ENCODE peak calls at places on chromosomes 7 and 10, in eight cellular contexts. One of them, this sample, is unnamed.

GRCh38 chr10:56178210-56178609 is 182.8 kb downstream of the ZWINT start:
- DNase-seq in prostate gland: no peak
- DNase-seq in naive thymus-derived CD4-positive, alpha-beta T cell: no peak
- DNase-seq in coronary artery: no peak
- DNase-seq in A549: no peak
- DNase-seq in mesendoderm: peak
- DNase-seq in upper lobe of right lung: no peak
- DNase-seq in tibial artery: no peak
- DNase-seq in this sample: no peak

GRCh38 chr7:82441916-82442478 is 1.6 kb downstream of the CACNA2D1 start:
- DNase-seq in upper lobe of right lung: no peak
- DNase-seq in tibial artery: no peak
- DNase-seq in A549: peak
- DNase-seq in prostate gland: no peak
- DNase-seq in mesendoderm: peak
- DNase-seq in naive thymus-derived CD4-positive, alpha-beta T cell: no peak
- DNase-seq in coronary artery: no peak
- DNase-seq in this sample: no peak

GRCh38 chr10:84256510-84257342 is 11.9 kb downstream of the RGR start:
- DNase-seq in mesendoderm: peak
- DNase-seq in upper lobe of right lung: peak
- DNase-seq in tibial artery: no peak
- DNase-seq in A549: peak
- DNase-seq in coronary artery: no peak
- DNase-seq in prostate gland: no peak
- DNase-seq in naive thymus-derived CD4-positive, alpha-beta T cell: peak
- DNase-seq in this sample: no peak

GRCh38 chr7:40306025-40306424 is 171.2 kb downstream of the SUGCT start:
- DNase-seq in tibial artery: no peak
- DNase-seq in A549: no peak
- DNase-seq in prostate gland: no peak
- DNase-seq in mesendoderm: no peak
- DNase-seq in naive thymus-derived CD4-positive, alpha-beta T cell: no peak
- DNase-seq in coronary artery: no peak
- DNase-seq in upper lobe of right lung: no peak
- DNase-seq in this sample: no peak

GRCh38 chr10:88810196-88810961 is 7.8 kb downstream of the LIPM start:
- DNase-seq in prostate gland: peak
- DNase-seq in naive thymus-derived CD4-positive, alpha-beta T cell: peak
- DNase-seq in coronary artery: no peak
- DNase-seq in tibial artery: no peak
- DNase-seq in upper lobe of right lung: no peak
- DNase-seq in A549: peak
- DNase-seq in mesendoderm: peak
- DNase-seq in this sample: no peak

GRCh38 chr7:134444198-134444960 is 14.5 kb downstream of the AKR1B1 start:
- DNase-seq in upper lobe of right lung: no peak
- DNase-seq in coronary artery: no peak
- DNase-seq in prostate gland: peak
- DNase-seq in naive thymus-derived CD4-positive, alpha-beta T cell: no peak
- DNase-seq in tibial artery: no peak
- DNase-seq in mesendoderm: no peak
- DNase-seq in A549: no peak
- DNase-seq in this sample: no peak

GRCh38 chr10:6401562-6402348 is 178.3 kb downstream of the PRKCQ start:
- DNase-seq in mesendoderm: peak
- DNase-seq in tibial artery: peak
- DNase-seq in prostate gland: peak
- DNase-seq in naive thymus-derived CD4-positive, alpha-beta T cell: peak
- DNase-seq in A549: peak
- DNase-seq in upper lobe of right lung: peak
- DNase-seq in coronary artery: peak
- DNase-seq in this sample: peak

GRCh38 chr7:390761-391410 is 100.9 kb downstream of the FOXL3 start:
- DNase-seq in coronary artery: peak
- DNase-seq in prostate gland: no peak
- DNase-seq in A549: no peak
- DNase-seq in tibial artery: peak
- DNase-seq in naive thymus-derived CD4-positive, alpha-beta T cell: no peak
- DNase-seq in mesendoderm: no peak
- DNase-seq in upper lobe of right lung: peak
- DNase-seq in this sample: peak

GRCh38 chr7:142615508-142615907 is 133.8 kb upstream of the PRSS1 start:
- DNase-seq in naive thymus-derived CD4-positive, alpha-beta T cell: no peak
- DNase-seq in tibial artery: no peak
- DNase-seq in mesendoderm: no peak
- DNase-seq in prostate gland: no peak
- DNase-seq in A549: no peak
- DNase-seq in upper lobe of right lung: no peak
- DNase-seq in coronary artery: no peak
- DNase-seq in this sample: no peak

GRCh38 chr7:70588151-70588550 is 543.8 kb upstream of the GALNT17 start:
- DNase-seq in coronary artery: no peak
- DNase-seq in upper lobe of right lung: no peak
- DNase-seq in prostate gland: no peak
- DNase-seq in naive thymus-derived CD4-positive, alpha-beta T cell: no peak
- DNase-seq in tibial artery: no peak
- DNase-seq in mesendoderm: no peak
- DNase-seq in A549: no peak
- DNase-seq in this sample: no peak

GRCh38 chr10:91596821-91597396 is 36.0 kb downstream of the PPP1R3C start:
- DNase-seq in mesendoderm: no peak
- DNase-seq in tibial artery: no peak
- DNase-seq in prostate gland: no peak
- DNase-seq in A549: peak
- DNase-seq in naive thymus-derived CD4-positive, alpha-beta T cell: no peak
- DNase-seq in coronary artery: no peak
- DNase-seq in upper lobe of right lung: no peak
- DNase-seq in this sample: no peak

GRCh38 chr7:36487756-36488336 is 98.2 kb downstream of the ANLN start:
- DNase-seq in naive thymus-derived CD4-positive, alpha-beta T cell: peak
- DNase-seq in tibial artery: no peak
- DNase-seq in prostate gland: peak
- DNase-seq in A549: peak
- DNase-seq in upper lobe of right lung: no peak
- DNase-seq in coronary artery: no peak
- DNase-seq in mesendoderm: peak
- DNase-seq in this sample: no peak

GRCh38 chr10:25047088-25047487 is 30.7 kb downstream of the THNSL1 start:
- DNase-seq in upper lobe of right lung: no peak
- DNase-seq in A549: no peak
- DNase-seq in mesendoderm: no peak
- DNase-seq in tibial artery: no peak
- DNase-seq in naive thymus-derived CD4-positive, alpha-beta T cell: no peak
- DNase-seq in prostate gland: no peak
- DNase-seq in coronary artery: no peak
- DNase-seq in this sample: no peak

GRCh38 chr10:26887611-26888215 is 27.0 kb upstream of the ABI1 start:
- DNase-seq in tibial artery: no peak
- DNase-seq in A549: no peak
- DNase-seq in prostate gland: no peak
- DNase-seq in naive thymus-derived CD4-positive, alpha-beta T cell: no peak
- DNase-seq in upper lobe of right lung: no peak
- DNase-seq in mesendoderm: no peak
- DNase-seq in coronary artery: no peak
- DNase-seq in this sample: no peak

DNA sequence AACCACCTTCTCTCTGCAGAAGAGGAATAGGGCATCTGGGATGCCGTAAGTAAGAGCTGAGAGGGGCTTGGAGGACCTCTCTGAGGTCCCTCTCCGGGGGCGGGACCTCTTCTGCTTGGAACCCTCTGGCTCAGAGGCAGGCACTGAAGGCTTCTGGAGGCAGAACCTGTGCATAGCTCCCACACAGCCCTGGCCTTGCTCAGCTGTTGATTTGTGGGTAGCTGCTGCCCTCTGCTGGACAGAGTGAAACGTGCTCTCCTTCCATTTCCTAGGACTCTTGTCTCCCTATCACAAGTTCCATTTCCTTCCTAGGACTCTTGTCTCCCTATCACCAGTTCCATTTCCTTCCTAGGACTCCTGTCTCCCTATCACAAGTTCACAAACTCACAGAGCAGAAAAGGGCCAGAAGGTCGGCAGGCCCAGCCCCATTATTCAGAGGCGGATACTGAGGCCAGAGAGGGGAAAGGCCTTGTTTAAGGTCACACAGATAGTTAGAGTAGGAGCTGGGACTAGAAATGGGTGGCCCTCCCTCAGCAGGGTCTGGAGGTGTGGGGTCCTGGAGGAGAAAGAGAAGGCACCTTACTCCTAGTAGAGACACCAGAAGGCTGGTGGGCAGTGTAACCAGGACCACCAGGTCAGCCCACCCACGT is 30.3 kb upstream of the GARS1 start:
- DNase-seq in tibial artery: peak
- DNase-seq in coronary artery: no peak
- DNase-seq in mesendoderm: peak
- DNase-seq in naive thymus-derived CD4-positive, alpha-beta T cell: peak
- DNase-seq in upper lobe of right lung: peak
- DNase-seq in A549: peak
- DNase-seq in prostate gland: peak
- DNase-seq in this sample: peak
- H3K27ac ChIP-seq in tibial artery: no peak
- H3K27ac ChIP-seq in coronary artery: no peak
- H3K27ac ChIP-seq in mesendoderm: no peak
- H3K27ac ChIP-seq in naive thymus-derived CD4-positive, alpha-beta T cell: no peak
- H3K27ac ChIP-seq in upper lobe of right lung: no peak
- H3K27ac ChIP-seq in A549: no peak
- H3K27ac ChIP-seq in prostate gland: no peak
- H3K27ac ChIP-seq in this sample: no peak

GRCh38 chr7:74099031-74099430 is 15.4 kb downstream of the LIMK1 start:
- DNase-seq in coronary artery: no peak
- DNase-seq in tibial artery: no peak
- DNase-seq in upper lobe of right lung: no peak
- DNase-seq in prostate gland: no peak
- DNase-seq in mesendoderm: no peak
- DNase-seq in A549: no peak
- DNase-seq in naive thymus-derived CD4-positive, alpha-beta T cell: no peak
- DNase-seq in this sample: no peak
- H3K27ac ChIP-seq in coronary artery: no peak
- H3K27ac ChIP-seq in tibial artery: no peak
- H3K27ac ChIP-seq in upper lobe of right lung: no peak
- H3K27ac ChIP-seq in prostate gland: peak
- H3K27ac ChIP-seq in mesendoderm: no peak
- H3K27ac ChIP-seq in A549: no peak
- H3K27ac ChIP-seq in naive thymus-derived CD4-positive, alpha-beta T cell: no peak
- H3K27ac ChIP-seq in this sample: no peak

DNA sequence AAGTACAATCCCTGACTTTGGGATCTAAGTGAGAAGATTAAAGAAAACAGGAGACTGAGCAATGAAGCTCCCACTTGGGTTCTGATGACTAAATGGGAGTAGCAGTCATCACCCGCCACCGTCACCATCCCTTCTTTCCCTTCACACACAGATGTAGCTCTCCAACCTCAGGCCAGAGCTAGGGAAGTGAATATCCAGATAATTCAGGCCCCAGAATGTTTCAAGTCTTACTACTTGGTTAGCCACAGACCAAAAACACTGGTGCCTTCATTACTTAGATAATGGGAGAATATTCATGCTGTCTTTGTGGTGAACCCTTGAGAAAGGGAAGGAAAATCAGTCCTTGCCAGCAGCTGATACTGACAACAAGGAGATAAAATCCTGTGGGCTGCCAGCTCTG is 100.7 kb downstream of the OSBPL3 start:
- DNase-seq in naive thymus-derived CD4-positive, alpha-beta T cell: no peak
- DNase-seq in coronary artery: no peak
- DNase-seq in mesendoderm: no peak
- DNase-seq in upper lobe of right lung: no peak
- DNase-seq in tibial artery: no peak
- DNase-seq in A549: no peak
- DNase-seq in prostate gland: no peak
- DNase-seq in this sample: no peak
- H3K27ac ChIP-seq in naive thymus-derived CD4-positive, alpha-beta T cell: no peak
- H3K27ac ChIP-seq in coronary artery: no peak
- H3K27ac ChIP-seq in mesendoderm: no peak
- H3K27ac ChIP-seq in upper lobe of right lung: no peak
- H3K27ac ChIP-seq in tibial artery: no peak
- H3K27ac ChIP-seq in A549: no peak
- H3K27ac ChIP-seq in prostate gland: no peak
- H3K27ac ChIP-seq in this sample: no peak

GRCh38 chr7:106613861-106614560 is 46.9 kb downstream of the CCDC71L start:
- DNase-seq in naive thymus-derived CD4-positive, alpha-beta T cell: no peak
- DNase-seq in prostate gland: no peak
- DNase-seq in coronary artery: no peak
- DNase-seq in A549: no peak
- DNase-seq in tibial artery: no peak
- DNase-seq in upper lobe of right lung: no peak
- DNase-seq in mesendoderm: no peak
- DNase-seq in this sample: no peak

GRCh38 chr7:106613279-106613678 is 47.7 kb downstream of the CCDC71L start:
- DNase-seq in upper lobe of right lung: no peak
- DNase-seq in naive thymus-derived CD4-positive, alpha-beta T cell: no peak
- DNase-seq in tibial artery: no peak
- DNase-seq in coronary artery: no peak
- DNase-seq in prostate gland: no peak
- DNase-seq in A549: no peak
- DNase-seq in mesendoderm: no peak
- DNase-seq in this sample: no peak

GRCh38 chr7:106615808-106616691 is 44.9 kb downstream of the CCDC71L start:
- DNase-seq in prostate gland: no peak
- DNase-seq in tibial artery: no peak
- DNase-seq in A549: no peak
- DNase-seq in naive thymus-derived CD4-positive, alpha-beta T cell: no peak
- DNase-seq in mesendoderm: no peak
- DNase-seq in coronary artery: no peak
- DNase-seq in upper lobe of right lung: no peak
- DNase-seq in this sample: no peak

GRCh38 chr7:106616692-106617052 is 44.3 kb downstream of the CCDC71L start:
- DNase-seq in upper lobe of right lung: no peak
- DNase-seq in coronary artery: no peak
- DNase-seq in tibial artery: no peak
- DNase-seq in mesendoderm: no peak
- DNase-seq in prostate gland: no peak
- DNase-seq in A549: no peak
- DNase-seq in naive thymus-derived CD4-positive, alpha-beta T cell: no peak
- DNase-seq in this sample: no peak

DNA sequence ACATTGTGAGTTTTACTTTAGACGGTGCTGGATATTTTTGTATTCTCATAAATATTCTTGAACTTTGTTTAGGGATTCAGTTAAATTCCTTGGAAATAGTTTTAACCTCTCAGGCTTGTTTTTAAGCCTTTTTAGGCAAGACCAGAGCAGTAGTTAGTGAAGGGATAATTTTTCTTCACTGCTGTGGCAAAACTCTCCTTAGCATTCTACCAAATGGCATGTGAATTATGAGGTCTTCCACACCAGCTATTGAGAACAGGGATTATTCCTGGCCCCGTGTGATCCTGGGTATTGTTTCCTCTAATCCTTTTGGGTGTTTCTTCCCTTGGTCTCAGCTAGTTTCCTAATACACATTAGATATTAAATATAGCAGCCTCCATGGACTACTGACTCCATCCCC is 46.2 kb downstream of the CCDC71L start:
- DNase-seq in naive thymus-derived CD4-positive, alpha-beta T cell: no peak
- DNase-seq in tibial artery: no peak
- DNase-seq in coronary artery: no peak
- DNase-seq in A549: no peak
- DNase-seq in upper lobe of right lung: no peak
- DNase-seq in mesendoderm: no peak
- DNase-seq in prostate gland: no peak
- DNase-seq in this sample: no peak
- H3K27ac ChIP-seq in naive thymus-derived CD4-positive, alpha-beta T cell: no peak
- H3K27ac ChIP-seq in tibial artery: peak
- H3K27ac ChIP-seq in coronary artery: peak
- H3K27ac ChIP-seq in A549: no peak
- H3K27ac ChIP-seq in upper lobe of right lung: no peak
- H3K27ac ChIP-seq in mesendoderm: no peak
- H3K27ac ChIP-seq in prostate gland: no peak
- H3K27ac ChIP-seq in this sample: no peak

This sample was measured in spleen.